ENCODE peak calls at places on chromosomes 4 and X, in ten cellular contexts. One of them, this sample, is unnamed.

GRCh38 chr4:169428376-169428775 is 157.6 kb upstream of the SH3RF1 start:
- DNase-seq in AG08396: no peak
- DNase-seq in iris pigment epithelial cell: peak
- DNase-seq in activated CD4-positive, alpha-beta T cell treated with anti-CD3 and anti-CD28 coated beads, Interleukin-2, amount 10 ng/mL, durations not matched to agents 7 days and 5 days: no peak
- DNase-seq in suprapubic skin: no peak
- DNase-seq in NCI-H1092: no peak
- DNase-seq in cardiac fibroblast: peak
- DNase-seq in dermis blood vessel endothelial cell: no peak
- DNase-seq in T-helper 9 cell: no peak
- DNase-seq in AG08395: no peak
- DNase-seq in this sample: no peak

GRCh38 chr4:845233-845835 is 19.4 kb upstream of the CPLX1 start:
- DNase-seq in AG08395: peak
- DNase-seq in NCI-H1092: no peak
- DNase-seq in cardiac fibroblast: peak
- DNase-seq in suprapubic skin: no peak
- DNase-seq in dermis blood vessel endothelial cell: no peak
- DNase-seq in activated CD4-positive, alpha-beta T cell treated with anti-CD3 and anti-CD28 coated beads, Interleukin-2, amount 10 ng/mL, durations not matched to agents 7 days and 5 days: no peak
- DNase-seq in AG08396: peak
- DNase-seq in T-helper 9 cell: no peak
- DNase-seq in iris pigment epithelial cell: peak
- DNase-seq in this sample: no peak

GRCh38 chr4:141686146-141686775 is 49.9 kb downstream of the IL15 start:
- DNase-seq in iris pigment epithelial cell: peak
- DNase-seq in T-helper 9 cell: no peak
- DNase-seq in AG08395: no peak
- DNase-seq in AG08396: no peak
- DNase-seq in dermis blood vessel endothelial cell: peak
- DNase-seq in activated CD4-positive, alpha-beta T cell treated with anti-CD3 and anti-CD28 coated beads, Interleukin-2, amount 10 ng/mL, durations not matched to agents 7 days and 5 days: no peak
- DNase-seq in suprapubic skin: no peak
- DNase-seq in NCI-H1092: peak
- DNase-seq in cardiac fibroblast: peak
- DNase-seq in this sample: no peak

GRCh38 chrX:44055638-44056037 is 82.4 kb upstream of the NDP start:
- DNase-seq in dermis blood vessel endothelial cell: no peak
- DNase-seq in cardiac fibroblast: no peak
- DNase-seq in iris pigment epithelial cell: no peak
- DNase-seq in T-helper 9 cell: no peak
- DNase-seq in NCI-H1092: no peak
- DNase-seq in AG08395: no peak
- DNase-seq in AG08396: no peak
- DNase-seq in suprapubic skin: no peak
- DNase-seq in activated CD4-positive, alpha-beta T cell treated with anti-CD3 and anti-CD28 coated beads, Interleukin-2, amount 10 ng/mL, durations not matched to agents 7 days and 5 days: no peak
- DNase-seq in this sample: no peak

GRCh38 chr4:38523524-38524448 is 140.2 kb upstream of the KLF3 start:
- DNase-seq in AG08395: no peak
- DNase-seq in T-helper 9 cell: no peak
- DNase-seq in activated CD4-positive, alpha-beta T cell treated with anti-CD3 and anti-CD28 coated beads, Interleukin-2, amount 10 ng/mL, durations not matched to agents 7 days and 5 days: peak
- DNase-seq in cardiac fibroblast: no peak
- DNase-seq in dermis blood vessel endothelial cell: no peak
- DNase-seq in AG08396: no peak
- DNase-seq in NCI-H1092: no peak
- DNase-seq in suprapubic skin: no peak
- DNase-seq in iris pigment epithelial cell: peak
- DNase-seq in this sample: no peak

GRCh38 chrX:108165349-108166111 is 74.0 kb downstream of the ATG4A start:
- DNase-seq in AG08396: peak
- DNase-seq in T-helper 9 cell: no peak
- DNase-seq in suprapubic skin: no peak
- DNase-seq in NCI-H1092: peak
- DNase-seq in iris pigment epithelial cell: peak
- DNase-seq in cardiac fibroblast: peak
- DNase-seq in dermis blood vessel endothelial cell: peak
- DNase-seq in activated CD4-positive, alpha-beta T cell treated with anti-CD3 and anti-CD28 coated beads, Interleukin-2, amount 10 ng/mL, durations not matched to agents 7 days and 5 days: no peak
- DNase-seq in AG08395: peak
- DNase-seq in this sample: peak

GRCh38 chr4:90069151-90069550 is 58.0 kb upstream of the CCSER1 start:
- DNase-seq in NCI-H1092: no peak
- DNase-seq in dermis blood vessel endothelial cell: no peak
- DNase-seq in T-helper 9 cell: no peak
- DNase-seq in suprapubic skin: no peak
- DNase-seq in iris pigment epithelial cell: peak
- DNase-seq in AG08395: no peak
- DNase-seq in activated CD4-positive, alpha-beta T cell treated with anti-CD3 and anti-CD28 coated beads, Interleukin-2, amount 10 ng/mL, durations not matched to agents 7 days and 5 days: no peak
- DNase-seq in AG08396: no peak
- DNase-seq in cardiac fibroblast: no peak
- DNase-seq in this sample: no peak

GRCh38 chr4:123878976-123879375 is 482.4 kb downstream of the SPRY1 start:
- DNase-seq in T-helper 9 cell: no peak
- DNase-seq in AG08395: no peak
- DNase-seq in cardiac fibroblast: no peak
- DNase-seq in iris pigment epithelial cell: no peak
- DNase-seq in dermis blood vessel endothelial cell: no peak
- DNase-seq in activated CD4-positive, alpha-beta T cell treated with anti-CD3 and anti-CD28 coated beads, Interleukin-2, amount 10 ng/mL, durations not matched to agents 7 days and 5 days: no peak
- DNase-seq in NCI-H1092: no peak
- DNase-seq in AG08396: no peak
- DNase-seq in suprapubic skin: no peak
- DNase-seq in this sample: no peak

GRCh38 chr4:94806376-94806775 is 48.6 kb downstream of the BMPR1B start:
- DNase-seq in T-helper 9 cell: no peak
- DNase-seq in suprapubic skin: no peak
- DNase-seq in AG08396: no peak
- DNase-seq in cardiac fibroblast: no peak
- DNase-seq in AG08395: no peak
- DNase-seq in iris pigment epithelial cell: no peak
- DNase-seq in activated CD4-positive, alpha-beta T cell treated with anti-CD3 and anti-CD28 coated beads, Interleukin-2, amount 10 ng/mL, durations not matched to agents 7 days and 5 days: no peak
- DNase-seq in NCI-H1092: no peak
- DNase-seq in dermis blood vessel endothelial cell: no peak
- DNase-seq in this sample: no peak

GRCh38 chr4:100095729-100096595 is 94.3 kb downstream of the DDIT4L start:
- DNase-seq in iris pigment epithelial cell: peak
- DNase-seq in dermis blood vessel endothelial cell: peak
- DNase-seq in activated CD4-positive, alpha-beta T cell treated with anti-CD3 and anti-CD28 coated beads, Interleukin-2, amount 10 ng/mL, durations not matched to agents 7 days and 5 days: peak
- DNase-seq in cardiac fibroblast: peak
- DNase-seq in AG08396: peak
- DNase-seq in suprapubic skin: peak
- DNase-seq in NCI-H1092: peak
- DNase-seq in T-helper 9 cell: peak
- DNase-seq in AG08395: peak
- DNase-seq in this sample: peak

GRCh38 chr4:153018031-153018430 is 81.9 kb downstream of the FHDC1 start:
- DNase-seq in AG08395: no peak
- DNase-seq in AG08396: no peak
- DNase-seq in cardiac fibroblast: no peak
- DNase-seq in iris pigment epithelial cell: no peak
- DNase-seq in suprapubic skin: no peak
- DNase-seq in NCI-H1092: no peak
- DNase-seq in T-helper 9 cell: no peak
- DNase-seq in dermis blood vessel endothelial cell: no peak
- DNase-seq in activated CD4-positive, alpha-beta T cell treated with anti-CD3 and anti-CD28 coated beads, Interleukin-2, amount 10 ng/mL, durations not matched to agents 7 days and 5 days: no peak
- DNase-seq in this sample: no peak

GRCh38 chrX:3627579-3627978 is 85.9 kb downstream of the PRKX start:
- DNase-seq in AG08396: no peak
- DNase-seq in NCI-H1092: no peak
- DNase-seq in activated CD4-positive, alpha-beta T cell treated with anti-CD3 and anti-CD28 coated beads, Interleukin-2, amount 10 ng/mL, durations not matched to agents 7 days and 5 days: no peak
- DNase-seq in iris pigment epithelial cell: no peak
- DNase-seq in dermis blood vessel endothelial cell: no peak
- DNase-seq in cardiac fibroblast: no peak
- DNase-seq in T-helper 9 cell: no peak
- DNase-seq in suprapubic skin: no peak
- DNase-seq in AG08395: no peak
- DNase-seq in this sample: no peak

GRCh38 chr4:147456706-147457105 is 24.2 kb upstream of the EDNRA start:
- DNase-seq in AG08396: no peak
- DNase-seq in NCI-H1092: no peak
- DNase-seq in activated CD4-positive, alpha-beta T cell treated with anti-CD3 and anti-CD28 coated beads, Interleukin-2, amount 10 ng/mL, durations not matched to agents 7 days and 5 days: no peak
- DNase-seq in iris pigment epithelial cell: no peak
- DNase-seq in cardiac fibroblast: peak
- DNase-seq in suprapubic skin: no peak
- DNase-seq in AG08395: no peak
- DNase-seq in T-helper 9 cell: no peak
- DNase-seq in dermis blood vessel endothelial cell: no peak
- DNase-seq in this sample: no peak

GRCh38 chr4:8503801-8504200 is 63.2 kb downstream of the TRMT44 start:
- DNase-seq in iris pigment epithelial cell: no peak
- DNase-seq in AG08395: no peak
- DNase-seq in AG08396: no peak
- DNase-seq in activated CD4-positive, alpha-beta T cell treated with anti-CD3 and anti-CD28 coated beads, Interleukin-2, amount 10 ng/mL, durations not matched to agents 7 days and 5 days: no peak
- DNase-seq in cardiac fibroblast: no peak
- DNase-seq in suprapubic skin: no peak
- DNase-seq in NCI-H1092: no peak
- DNase-seq in T-helper 9 cell: no peak
- DNase-seq in dermis blood vessel endothelial cell: no peak
- DNase-seq in this sample: no peak

GRCh38 chr4:54879576-54879975 is 221.8 kb downstream of the KIT start:
- DNase-seq in T-helper 9 cell: no peak
- DNase-seq in NCI-H1092: no peak
- DNase-seq in iris pigment epithelial cell: peak
- DNase-seq in AG08395: peak
- DNase-seq in suprapubic skin: no peak
- DNase-seq in cardiac fibroblast: peak
- DNase-seq in dermis blood vessel endothelial cell: no peak
- DNase-seq in activated CD4-positive, alpha-beta T cell treated with anti-CD3 and anti-CD28 coated beads, Interleukin-2, amount 10 ng/mL, durations not matched to agents 7 days and 5 days: no peak
- DNase-seq in AG08396: peak
- DNase-seq in this sample: no peak

This sample was measured in SW480.